ENCODE peak calls at places on chromosomes 16 and 17, in ten cellular contexts. Y, A, R, K, Q, U, Z, X, D and V are unnamed samples.

GRCh38 chr16:89352091-89352681 is 134.7 kb downstream of the ZNF778 start:
- DNase-seq in X (no peak), Z (no peak), D (no peak), Q (no peak), U (no peak), R (no peak), K (no peak), A (no peak), Y (no peak), V (no peak)

GRCh38 chr17:17143501-17143900 is 62.6 kb downstream of the PLD6 start:
- DNase-seq in Z (no peak), D (no peak), X (no peak), K (no peak), Q (no peak), Y (no peak), U (no peak), R (no peak), A (no peak), V (no peak)

GRCh38 chr17:330993-331701 is 21.5 kb downstream of the RPH3AL start:
- DNase-seq in X (peak), K (no peak), U (no peak), Q (no peak), Y (peak), R (peak), A (no peak), Z (peak), D (no peak), V (no peak)

GRCh38 chr17:82317394-82318168 is at the start of gene CD7:
- DNase-seq in U (no peak), Q (no peak), R (no peak), X (no peak), A (no peak), Y (no peak), D (no peak), Z (no peak), K (no peak), V (no peak)

GRCh38 chr16:9526791-9527190 is 435.3 kb downstream of the HAPSTR1 start:
- DNase-seq in Q (no peak), X (no peak), D (no peak), U (no peak), K (no peak), Z (no peak), A (no peak), Y (no peak), R (no peak), V (no peak)

GRCh38 chr16:85271198-85271597 is 158.9 kb upstream of the CIBAR2 start:
- DNase-seq in Z (no peak), Y (no peak), X (no peak), R (no peak), Q (no peak), U (no peak), D (no peak), A (no peak), K (no peak), V (no peak)

GRCh38 chr17:29572691-29573557 is 4.4 kb downstream of the TP53I13 start:
- DNase-seq in Y (peak), Z (peak), A (peak), D (peak), Q (no peak), U (no peak), K (peak), R (peak), X (peak), V (no peak)

GRCh38 chr17:1782171-1782567 is 20.3 kb downstream of the SERPINF1 start:
- DNase-seq in K (no peak), R (no peak), X (no peak), U (no peak), D (no peak), Q (no peak), A (no peak), Y (no peak), Z (no peak), V (no peak)

GRCh38 chr17:49814781-49815496 is 26.5 kb downstream of the KAT7 start:
- DNase-seq in A (no peak), X (no peak), U (no peak), Q (no peak), Z (no peak), Y (no peak), D (no peak), R (no peak), K (no peak), V (no peak)

GRCh38 chr16:1530883-1531637 is 2.4 kb upstream of the TMEM204 start:
- DNase-seq in K (no peak), D (no peak), R (peak), X (peak), A (no peak), Z (peak), U (peak), Q (no peak), Y (no peak), V (no peak)

GRCh38 chr17:57051886-57052342 is 33.1 kb upstream of the AKAP1 start:
- DNase-seq in K (no peak), U (peak), D (no peak), Z (peak), R (no peak), A (no peak), Q (no peak), X (no peak), Y (no peak), V (no peak)

GRCh38 chr16:87017388-87018012 is 299.7 kb downstream of the C16orf95 start:
- DNase-seq in A (no peak), R (no peak), K (peak), D (no peak), Y (no peak), Q (no peak), Z (peak), U (no peak), X (no peak), V (peak)

GRCh38 chr16:71746442-71747046 is 22.0 kb upstream of the PHLPP2 start:
- DNase-seq in A (no peak), Z (no peak), Q (no peak), R (no peak), X (no peak), U (no peak), Y (no peak), D (no peak), K (peak), V (no peak)

GRCh38 chr16:71722801-71723536 is 1.5 kb downstream of the PHLPP2 start:
- DNase-seq in Q (no peak), U (peak), D (peak), X (peak), Z (peak), A (peak), Y (peak), K (peak), R (peak), V (peak)

GRCh38 chr16:81421536-81421935 is 23.1 kb upstream of the CMIP start:
- DNase-seq in R (no peak), K (no peak), Q (no peak), A (no peak), Z (no peak), D (no peak), U (no peak), Y (no peak), X (no peak), V (no peak)

GRCh38 chr17:80393491-80393890 is 21.5 kb upstream of the ENDOV start:
- DNase-seq in X (no peak), R (no peak), Q (no peak), D (no peak), Y (no peak), Z (no peak), U (peak), A (no peak), K (no peak), V (no peak)

GRCh38 chr17:63774982-63775290 is 966 bp downstream of the DDX42 start:
- DNase-seq in X (no peak), U (no peak), K (peak), Z (no peak), D (no peak), Y (no peak), A (no peak), Q (no peak), R (no peak), V (no peak)

GRCh38 chr16:10240854-10241613 is 58.8 kb upstream of the GRIN2A start:
- DNase-seq in X (no peak), U (no peak), K (no peak), Y (no peak), D (no peak), R (no peak), A (no peak), Q (no peak), Z (no peak), V (no peak)

GRCh38 chr17:6162892-6163291 is 92.7 kb downstream of the WSCD1 start:
- DNase-seq in U (no peak), A (no peak), Q (no peak), Z (no peak), R (no peak), Y (no peak), X (no peak), K (no peak), D (no peak), V (no peak)

GRCh38 chr17:50583636-50584035 is 23.1 kb downstream of the CACNA1G start:
- DNase-seq in Q (no peak), R (no peak), D (no peak), A (no peak), X (no peak), U (no peak), Z (no peak), Y (no peak), K (no peak), V (no peak)

GRCh38 chr17:56976941-56977570 is 875 bp upstream of the SCPEP1 start:
- DNase-seq in D (no peak), X (no peak), R (no peak), Q (no peak), A (no peak), Y (no peak), K (peak), Z (no peak), U (no peak), V (no peak)

GRCh38 chr17:39122982-39123381 is 28.5 kb downstream of the PLXDC1 start:
- DNase-seq in U (no peak), Y (no peak), K (no peak), D (no peak), Q (no peak), R (no peak), Z (no peak), A (no peak), X (no peak), V (no peak)

GRCh38 chr17:11412653-11413052 is 171.6 kb downstream of the SHISA6 start:
- DNase-seq in R (peak), X (no peak), Y (no peak), Z (no peak), D (no peak), K (no peak), Q (no peak), A (no peak), U (no peak), V (no peak)

GRCh38 chr16:30458561-30459394 is 13.1 kb upstream of the SEPHS2 start:
- DNase-seq in X (no peak), Y (no peak), Z (peak), A (peak), R (peak), U (no peak), D (no peak), K (no peak), Q (peak), V (no peak)

GRCh38 chr16:49930841-49931240 is 74.9 kb upstream of the ZNF423 start:
- DNase-seq in Z (peak), A (no peak), R (no peak), Y (no peak), K (no peak), X (no peak), Q (no peak), D (no peak), U (no peak), V (no peak)

GRCh38 chr16:30628628-30629342 is 18.6 kb upstream of the ZNF689 start:
- DNase-seq in Q (peak), Z (peak), Y (peak), A (peak), D (peak), U (peak), X (peak), R (peak), K (peak), V (peak)

GRCh38 chr16:630815-631405 is at the start of gene WFIKKN1:
- DNase-seq in D (peak), U (no peak), Y (peak), K (no peak), X (no peak), Q (no peak), A (peak), R (no peak), Z (no peak), V (no peak)

GRCh38 chr17:50478391-50479361 is at the start of gene RSAD1:
- DNase-seq in D (peak), U (peak), A (peak), Q (peak), K (peak), X (peak), R (peak), Z (peak), Y (peak), V (peak)

GRCh38 chr16:88377961-88378360 is 4.8 kb upstream of the ZNF469 start:
- DNase-seq in A (no peak), D (no peak), U (no peak), X (no peak), R (no peak), K (no peak), Y (no peak), Q (no peak), Z (peak), V (no peak)

GRCh38 chr16:23082161-23082788 is 67.0 kb downstream of the USP31 start:
- DNase-seq in Q (no peak), Y (no peak), X (no peak), U (no peak), A (no peak), Z (no peak), K (no peak), R (no peak), D (no peak), V (no peak)

GRCh38 chr17:51563961-51564360 is 303.6 kb downstream of the UTP18 start:
- DNase-seq in U (no peak), D (no peak), A (no peak), X (no peak), Z (no peak), K (no peak), R (no peak), Y (no peak), Q (no peak), V (no peak)

GRCh38 chr16:61243954-61244353 is 792.3 kb downstream of the CDH8 start:
- DNase-seq in A (no peak), Y (no peak), D (no peak), K (no peak), Z (no peak), Q (no peak), X (no peak), U (no peak), R (no peak), V (no peak)

GRCh38 chr17:60149691-60150582 is at the start of gene CA4:
- DNase-seq in U (no peak), Z (no peak), K (no peak), Y (no peak), A (no peak), Q (no peak), X (no peak), R (no peak), D (peak), V (no peak)

GRCh38 chr17:46771601-46772012 is 46.9 kb downstream of the WNT3 start:
- DNase-seq in D (no peak), R (peak), Z (no peak), K (no peak), Y (no peak), U (no peak), Q (no peak), A (peak), X (no peak), V (peak)

GRCh38 chr17:43766413-43767052 is 7.9 kb upstream of the SOST start:
- DNase-seq in D (peak), U (peak), K (peak), Z (peak), R (peak), X (peak), Q (no peak), Y (peak), A (peak), V (no peak)

GRCh38 chr16:21301168-21301894 is 23.2 kb upstream of the CRYM start:
- DNase-seq in Z (peak), X (peak), D (peak), U (peak), Q (no peak), K (peak), A (peak), Y (peak), R (peak), V (peak)

GRCh38 chr16:68079616-68080344 is 5.4 kb upstream of the NFATC3 start:
- DNase-seq in X (peak), D (peak), U (no peak), K (peak), Q (peak), Y (peak), A (peak), R (peak), Z (peak), V (no peak)

GRCh38 chr16:88713054-88713453 is 6.8 kb downstream of the CTU2 start:
- DNase-seq in X (no peak), Y (no peak), K (no peak), R (no peak), U (no peak), D (no peak), A (no peak), Z (no peak), Q (no peak), V (no peak)

GRCh38 chr17:35141681-35142466 is at the start of gene NLE1:
- DNase-seq in K (peak), Y (peak), R (peak), A (peak), Q (no peak), X (peak), D (peak), U (peak), Z (peak), V (peak)
- TF ChIP-seq POLR2A in K (peak), Y (no peak), R (peak), A (no peak), Q (no peak), X (no peak), D (peak), U (no peak), Z (no peak), V (peak)

DNA sequence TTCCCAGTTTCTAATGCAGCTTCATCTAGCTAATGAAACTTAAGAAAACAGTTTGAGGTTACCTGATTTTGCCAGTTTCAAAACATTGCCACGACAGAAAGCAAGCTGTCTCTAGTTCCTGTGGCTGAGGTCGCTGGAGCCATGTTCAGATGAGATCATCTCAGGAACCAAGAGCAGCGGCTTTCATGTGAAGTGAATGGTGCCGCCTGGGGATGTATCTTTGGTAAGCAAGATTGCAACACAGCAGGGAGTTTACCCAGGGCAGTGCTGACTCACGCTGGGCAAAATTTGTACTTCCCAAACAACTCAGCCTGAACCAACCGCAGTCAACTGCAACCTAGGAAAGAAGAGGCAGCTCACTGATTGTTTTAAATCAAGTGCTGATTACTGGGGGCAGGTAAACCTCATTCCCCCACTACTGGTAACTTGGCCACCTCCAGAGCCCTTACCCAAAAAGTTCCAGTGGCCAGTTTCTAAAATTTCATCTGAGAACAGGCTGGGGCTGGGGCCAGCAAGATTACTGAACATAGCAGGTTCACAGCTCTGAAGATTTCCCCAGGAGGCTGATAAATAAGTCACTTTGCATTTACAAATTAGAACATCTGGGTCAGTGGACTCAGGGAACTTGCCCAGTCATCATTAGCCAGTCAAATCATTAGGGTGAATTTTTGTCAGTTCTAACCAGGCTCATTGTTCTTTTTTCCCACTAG is at the start of gene RFFL:
- DNase-seq in Z (peak), A (peak), R (peak), Y (peak), Q (peak), D (peak), U (peak), K (peak), X (peak), V (peak)
- TF ChIP-seq POLR2A in Z (peak), A (no peak), R (peak), Y (peak), Q (no peak), D (peak), U (no peak), K (peak), X (peak), V (no peak)

DNA sequence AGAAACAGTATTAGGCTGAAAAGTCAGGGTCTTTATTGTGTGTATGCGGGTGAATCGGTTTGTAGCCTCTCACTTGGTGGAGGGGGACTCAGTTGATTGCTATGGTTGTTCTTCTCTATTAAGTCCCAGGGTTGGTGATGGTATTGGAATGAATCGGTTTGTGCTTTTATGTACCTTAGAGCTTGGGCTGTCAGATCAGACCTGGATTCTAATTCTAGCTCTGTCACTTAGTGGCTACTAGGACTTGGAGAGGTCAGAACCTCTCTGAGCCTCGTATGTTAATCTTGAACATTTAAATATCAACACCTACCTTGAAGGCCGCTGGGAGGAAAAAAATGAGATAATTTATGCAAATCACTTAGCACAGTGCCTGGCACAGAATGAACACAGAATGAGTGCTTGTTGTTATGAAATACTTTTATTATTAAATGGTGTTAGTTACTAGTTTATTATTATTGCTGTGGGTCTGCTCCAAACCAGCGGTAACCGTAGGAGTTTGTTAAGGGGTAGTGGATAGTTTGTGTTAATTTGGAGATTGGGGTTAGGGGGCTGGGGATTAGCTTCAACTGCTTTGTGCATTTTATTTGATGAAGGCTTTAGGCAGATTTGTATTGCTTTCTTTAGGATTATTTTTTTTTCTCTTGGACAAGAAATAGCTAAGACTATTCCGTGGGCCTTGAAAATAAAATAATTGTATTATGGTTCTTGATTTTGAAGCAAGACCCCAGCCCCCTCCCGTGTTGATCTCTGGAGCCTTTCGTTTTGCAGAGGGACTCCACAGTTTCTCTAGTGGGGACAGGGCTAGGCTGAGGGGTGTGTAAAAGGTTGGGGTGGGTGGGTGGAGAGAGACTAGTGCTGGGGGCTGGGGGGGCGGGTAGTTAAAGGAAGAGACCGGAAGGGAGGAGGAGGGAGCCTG is 3.6 kb downstream of the KDM6B start:
- DNase-seq in U (no peak), Q (no peak), D (no peak), X (no peak), A (no peak), Z (no peak), Y (no peak), K (no peak), R (no peak), V (no peak)
- TF ChIP-seq POLR2A in U (no peak), Q (no peak), D (no peak), X (no peak), A (no peak), Z (no peak), Y (no peak), K (no peak), R (peak), V (no peak)

GRCh38 chr17:78839762-78840529 is 668 bp downstream of the USP36 start:
- DNase-seq in U (no peak), Z (peak), Q (no peak), D (no peak), R (peak), A (peak), K (peak), Y (no peak), X (peak), V (peak)

GRCh38 chr17:78838574-78839005 is 2.0 kb downstream of the USP36 start:
- DNase-seq in R (peak), Y (peak), U (peak), A (peak), D (no peak), Z (no peak), X (no peak), Q (no peak), K (no peak), V (no peak)

GRCh38 chr17:78839173-78839761 is 1.3 kb downstream of the USP36 start:
- DNase-seq in Y (no peak), A (no peak), U (no peak), X (no peak), Q (no peak), D (no peak), R (no peak), Z (no peak), K (peak), V (peak)

GRCh38 chr17:78840780-78841611 is at the start of gene USP36:
- DNase-seq in U (peak), X (peak), D (peak), Z (peak), Q (peak), Y (peak), A (peak), K (peak), R (peak), V (peak)

DNA sequence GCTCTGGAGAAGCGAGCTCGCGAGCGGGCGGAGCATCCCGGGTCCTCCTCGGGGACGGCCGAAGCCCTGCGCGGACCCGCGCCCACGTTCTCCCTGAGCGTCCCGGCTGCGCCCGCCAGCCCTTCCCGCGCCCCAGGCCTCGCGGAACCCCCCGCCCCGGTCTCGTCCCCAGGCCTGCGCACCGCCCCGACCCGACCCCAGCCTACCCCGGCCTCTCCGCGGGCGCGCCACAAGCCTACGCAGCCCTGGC is 159 bp downstream of the USP36 start:
- DNase-seq in Y (no peak), Q (no peak), U (no peak), K (no peak), D (no peak), X (no peak), R (no peak), Z (no peak), A (no peak), V (peak)
- TF ChIP-seq POLR2A in Y (no peak), Q (peak), U (no peak), K (peak), D (no peak), X (no peak), R (no peak), Z (no peak), A (no peak), V (peak)